ENCODE peak calls at places on chromosomes 6 and 20, in four cellular contexts. K is OCI-LY7, L is GM23338, H is Calu3. P is an unnamed sample.
A peak's percentile ranks its signal among the peaks of the same experiment; 100 is the strongest.

GRCh38 chr6:151847064-151847463 is 39.6 kb downstream of the ESR1 start:
- DNase-seq in K (peak; percentile 24), L (peak; percentile 75), H (peak; percentile 27), P (no peak)

GRCh38 chr20:19269737-19270325 is 57.4 kb downstream of the SLC24A3 start:
- DNase-seq in K (no peak), L (no peak), H (no peak), P (no peak)

GRCh38 chr6:120764312-120764711 is 570.0 kb downstream of the TBC1D32 start:
- DNase-seq in K (no peak), L (peak; percentile 38), H (no peak), P (no peak)

GRCh38 chr6:52726193-52726542 is 37.1 kb downstream of the GSTA2 start:
- DNase-seq in K (no peak), L (no peak), H (no peak), P (no peak)

GRCh38 chr6:165847407-165848098 is 184.5 kb upstream of the PDE10A start:
- DNase-seq in K (no peak), L (no peak), H (no peak), P (peak; percentile 73)

GRCh38 chr6:105184921-105185320 is 5.1 kb upstream of the POPDC3 start:
- DNase-seq in K (no peak), L (no peak), H (no peak), P (no peak)

GRCh38 chr6:1915226-1915625 is 305.5 kb downstream of the FOXC1 start:
- DNase-seq in K (no peak), L (no peak), H (no peak), P (no peak)

GRCh38 chr20:49594143-49594928 is 26.4 kb upstream of the PTGIS start:
- DNase-seq in K (no peak), L (no peak), H (peak; percentile 53), P (no peak)

GRCh38 chr6:52362443-52363221 is 681 bp downstream of the PAQR8 start:
- DNase-seq in K (peak; percentile 55), L (peak; percentile 77), H (peak; percentile 41), P (peak; percentile 84)

GRCh38 chr6:169933839-169934698 is 182.6 kb downstream of the ERMARD start:
- DNase-seq in K (no peak), L (no peak), H (no peak), P (peak; percentile 82)

GRCh38 chr6:107185570-107185969 is 70.3 kb upstream of the BEND3 start:
- DNase-seq in K (no peak), L (peak; percentile 63), H (no peak), P (no peak)

GRCh38 chr6:148239777-148240462 is 102.7 kb upstream of the SASH1 start:
- DNase-seq in K (no peak), L (no peak), H (no peak), P (no peak)

GRCh38 chr6:75300206-75300605 is 15.6 kb upstream of the TMEM30A start:
- DNase-seq in K (no peak), L (no peak), H (no peak), P (no peak)

GRCh38 chr6:168603234-168603633 is 162.2 kb downstream of the SMOC2 start:
- DNase-seq in K (no peak), L (no peak), H (no peak), P (no peak)

GRCh38 chr6:14464049-14464448 is 346.5 kb downstream of the CD83 start:
- DNase-seq in K (no peak), L (peak; percentile 64), H (no peak), P (no peak)

GRCh38 chr20:8215516-8215915 is 83.5 kb downstream of the PLCB1 start:
- DNase-seq in K (no peak), L (no peak), H (no peak), P (no peak)

GRCh38 chr20:12570371-12570770 is 438.4 kb upstream of the SPTLC3 start:
- DNase-seq in K (peak; percentile 18), L (peak; percentile 87), H (peak; percentile 12), P (no peak)

GRCh38 chr6:20338160-20338559 is 63.5 kb upstream of the E2F3 start:
- DNase-seq in K (no peak), L (no peak), H (no peak), P (no peak)

GRCh38 chr6:137415127-137415833 is 78.9 kb downstream of the OLIG3 start:
- DNase-seq in K (peak; percentile 66), L (peak; percentile 90), H (peak; percentile 61), P (no peak)

GRCh38 chr6:89098461-89098860 is 17.9 kb downstream of the PNRC1 start:
- DNase-seq in K (no peak), L (no peak), H (no peak), P (no peak)

GRCh38 chr6:4415549-4415948 is 280.2 kb upstream of the ECI2 start:
- DNase-seq in K (no peak), L (no peak), H (no peak), P (no peak)

GRCh38 chr6:111207141-111207858 is 120.0 kb downstream of the SLC16A10 start:
- DNase-seq in K (no peak), L (no peak), H (no peak), P (no peak)

GRCh38 chr6:45310118-45310788 is 17.9 kb upstream of the RUNX2 start:
- DNase-seq in K (no peak), L (peak; percentile 51), H (no peak), P (no peak)

GRCh38 chr6:141347906-141348492 is 784.7 kb upstream of the GJE1 start:
- DNase-seq in K (no peak), L (no peak), H (no peak), P (no peak)

GRCh38 chr6:56938634-56939294 is 16.1 kb upstream of the BEND6 start:
- DNase-seq in K (no peak), L (no peak), H (peak; percentile 47), P (no peak)

GRCh38 chr6:157045831-157046454 is 268.8 kb downstream of the ARID1B start:
- DNase-seq in K (no peak), L (peak; percentile 82), H (peak; percentile 8), P (no peak)

GRCh38 chr6:82017316-82017715 is 230.2 kb downstream of the IBTK start:
- DNase-seq in K (no peak), L (peak; percentile 54), H (no peak), P (no peak)

GRCh38 chr20:62069741-62070216 is 4.1 kb upstream of the TAF4 start:
- DNase-seq in K (no peak), L (no peak), H (no peak), P (no peak)

GRCh38 chr6:148448371-148449010 is 105.9 kb downstream of the SASH1 start:
- DNase-seq in K (no peak), L (no peak), H (no peak), P (no peak)

GRCh38 chr6:10315631-10316145 is 99.2 kb downstream of the TFAP2A start:
- DNase-seq in K (no peak), L (no peak), H (no peak), P (no peak)

GRCh38 chr6:15184441-15184861 is 61.4 kb upstream of the JARID2 start:
- DNase-seq in K (no peak), L (no peak), H (no peak), P (no peak)

GRCh38 chr6:143394351-143394750 is 56.1 kb downstream of the ADAT2 start:
- DNase-seq in K (no peak), L (no peak), H (no peak), P (no peak)

GRCh38 chr6:43996614-43997341 is 130.5 kb downstream of the MRPL14 start:
- DNase-seq in K (no peak), L (no peak), H (no peak), P (no peak)

GRCh38 chr6:98834060-98835031 is at the start of gene POU3F2:
- DNase-seq in K (peak; percentile 80), L (peak; percentile 98), H (peak; percentile 85), P (no peak)

DNA sequence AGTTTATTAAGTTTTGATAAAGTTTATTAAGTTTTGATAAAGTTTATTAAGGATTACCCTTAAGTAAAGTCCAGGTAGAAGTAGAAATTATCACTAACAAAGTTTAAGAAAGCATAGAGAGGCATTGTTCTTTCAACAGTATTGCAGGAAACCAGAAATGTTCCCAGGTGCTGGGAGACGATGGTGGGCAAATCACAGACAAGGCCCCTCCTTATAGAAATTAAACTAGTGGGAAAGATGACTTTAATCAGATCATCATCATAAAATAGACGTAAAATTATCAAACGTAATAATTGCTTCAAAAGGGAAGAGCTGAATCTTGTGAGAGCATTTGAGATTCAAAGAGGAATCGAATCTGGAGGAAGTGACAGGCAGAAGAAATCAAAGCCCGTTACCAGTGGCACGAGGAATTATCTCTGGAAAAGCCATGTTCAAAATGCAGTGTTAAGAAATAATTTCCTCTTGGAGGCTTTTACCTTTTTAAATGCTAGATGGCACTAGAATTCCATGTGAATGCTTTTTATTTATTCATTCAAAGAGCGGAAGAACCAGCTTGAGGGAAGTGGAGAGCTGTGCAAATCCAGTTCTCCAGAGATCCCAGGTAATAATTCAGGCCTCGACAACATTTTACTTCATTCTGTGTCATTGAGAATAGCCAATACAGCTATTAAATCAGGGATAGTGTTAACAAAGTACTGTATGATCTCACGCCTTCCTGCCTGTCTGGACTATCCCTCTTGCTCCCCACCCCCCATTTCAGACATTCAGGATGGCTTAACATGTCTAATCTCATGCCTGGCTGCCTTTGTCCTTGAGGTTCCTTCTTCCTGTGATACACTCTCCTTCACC is 1.0 kb upstream of the APMAP start:
- DNase-seq in K (peak; percentile 40), L (no peak), H (no peak), P (no peak)
- TF ChIP-seq CTCF in K (peak; percentile 64), L (no peak), H (no peak), P (peak; percentile 58)

GRCh38 chr6:31870385-31870921 is 7.8 kb upstream of the NEU1 start:
- DNase-seq in K (no peak), L (peak; percentile 66), H (no peak), P (no peak)
- TF ChIP-seq CTCF in K (peak; percentile 61), L (peak; percentile 49), H (no peak), P (no peak)

GRCh38 chr6:32608374-32608773 is 18.7 kb upstream of the HLA-DRB1 start:
- DNase-seq in K (no peak), L (no peak), H (no peak), P (no peak)
- TF ChIP-seq CTCF in K (no peak), L (no peak), H (no peak), P (peak; percentile 6)

GRCh38 chr6:155261146-155261900 is 2.5 kb upstream of the CLDN20 start:
- DNase-seq in K (no peak), L (peak; percentile 83), H (no peak), P (no peak)
- TF ChIP-seq CTCF in K (no peak), L (peak; percentile 58), H (no peak), P (no peak)

P was measured in osteocyte.